ENCODE peak calls at places on chromosomes 16 and 17, in five cellular contexts. One of them, this sample, is unnamed.

GRCh38 chr17:4733073-4733531 is 1.9 kb downstream of the MED11 start:
- DNase-seq in lower lobe of right lung: peak; percentile 77
- DNase-seq in heart left ventricle: peak; percentile 48
- DNase-seq in stomach: no peak
- DNase-seq in cardiac fibroblast: no peak
- DNase-seq in this sample: peak; percentile 53

GRCh38 chr17:70144260-70144846 is 25.0 kb upstream of the KCNJ2 start:
- DNase-seq in lower lobe of right lung: no peak
- DNase-seq in heart left ventricle: no peak
- DNase-seq in stomach: no peak
- DNase-seq in cardiac fibroblast: peak; percentile 70
- DNase-seq in this sample: no peak

GRCh38 chr17:76528528-76529223 is 8.8 kb downstream of the CYGB start:
- DNase-seq in lower lobe of right lung: no peak
- DNase-seq in heart left ventricle: peak; percentile 76
- DNase-seq in stomach: no peak
- DNase-seq in cardiac fibroblast: peak; percentile 64
- DNase-seq in this sample: peak; percentile 81

GRCh38 chr16:89923640-89924297 is 627 bp downstream of the TUBB3 start:
- DNase-seq in lower lobe of right lung: no peak
- DNase-seq in heart left ventricle: no peak
- DNase-seq in stomach: no peak
- DNase-seq in cardiac fibroblast: no peak
- DNase-seq in this sample: peak; percentile 84

GRCh38 chr17:79082311-79083190 is 7.9 kb downstream of the ENGASE start:
- DNase-seq in lower lobe of right lung: no peak
- DNase-seq in heart left ventricle: no peak
- DNase-seq in stomach: peak; percentile 63
- DNase-seq in cardiac fibroblast: peak; percentile 46
- DNase-seq in this sample: peak; percentile 80

GRCh38 chr16:11201498-11202259 is 54.3 kb downstream of the SOCS1 start:
- DNase-seq in lower lobe of right lung: no peak
- DNase-seq in heart left ventricle: no peak
- DNase-seq in stomach: peak; percentile 41
- DNase-seq in cardiac fibroblast: peak; percentile 94
- DNase-seq in this sample: no peak

GRCh38 chr17:77962349-77962748 is 3.8 kb downstream of the TNRC6C start:
- DNase-seq in lower lobe of right lung: no peak
- DNase-seq in heart left ventricle: no peak
- DNase-seq in stomach: no peak
- DNase-seq in cardiac fibroblast: no peak
- DNase-seq in this sample: no peak

GRCh38 chr17:81253358-81254131 is 14.4 kb downstream of the NDUFAF8 start:
- DNase-seq in lower lobe of right lung: peak; percentile 70
- DNase-seq in heart left ventricle: no peak
- DNase-seq in stomach: peak; percentile 57
- DNase-seq in cardiac fibroblast: peak; percentile 48
- DNase-seq in this sample: peak; percentile 66

GRCh38 chr16:1763521-1764511 is 7.5 kb downstream of the NME3 start:
- DNase-seq in lower lobe of right lung: no peak
- DNase-seq in heart left ventricle: no peak
- DNase-seq in stomach: no peak
- DNase-seq in cardiac fibroblast: peak; percentile 24
- DNase-seq in this sample: no peak

GRCh38 chr16:12178251-12178990 is 201.9 kb downstream of the SNX29 start:
- DNase-seq in lower lobe of right lung: no peak
- DNase-seq in heart left ventricle: peak; percentile 79
- DNase-seq in stomach: no peak
- DNase-seq in cardiac fibroblast: peak; percentile 62
- DNase-seq in this sample: no peak

GRCh38 chr17:43129671-43130010 is 4.5 kb upstream of the BRCA1 start:
- DNase-seq in lower lobe of right lung: no peak
- DNase-seq in heart left ventricle: no peak
- DNase-seq in stomach: no peak
- DNase-seq in cardiac fibroblast: no peak
- DNase-seq in this sample: no peak

GRCh38 chr16:77434365-77435239 is at the start of gene ADAMTS18:
- DNase-seq in lower lobe of right lung: no peak
- DNase-seq in heart left ventricle: no peak
- DNase-seq in stomach: no peak
- DNase-seq in cardiac fibroblast: no peak
- DNase-seq in this sample: peak; percentile 60

GRCh38 chr17:81513669-81514484 is 1.3 kb upstream of the ACTG1 start:
- DNase-seq in lower lobe of right lung: peak; percentile 83
- DNase-seq in heart left ventricle: peak; percentile 80
- DNase-seq in stomach: peak; percentile 80
- DNase-seq in cardiac fibroblast: peak; percentile 78
- DNase-seq in this sample: peak; percentile 94

GRCh38 chr17:73360961-73361761 is 49.4 kb upstream of the CDC42EP4 start:
- DNase-seq in lower lobe of right lung: no peak
- DNase-seq in heart left ventricle: no peak
- DNase-seq in stomach: no peak
- DNase-seq in cardiac fibroblast: no peak
- DNase-seq in this sample: peak; percentile 59

GRCh38 chr17:57286372-57287105 is 30.2 kb downstream of the MSI2 start:
- DNase-seq in lower lobe of right lung: no peak
- DNase-seq in heart left ventricle: no peak
- DNase-seq in stomach: no peak
- DNase-seq in cardiac fibroblast: no peak
- DNase-seq in this sample: no peak

GRCh38 chr17:9062399-9062902 is 41.1 kb downstream of the NTN1 start:
- DNase-seq in lower lobe of right lung: no peak
- DNase-seq in heart left ventricle: no peak
- DNase-seq in stomach: no peak
- DNase-seq in cardiac fibroblast: no peak
- DNase-seq in this sample: no peak

GRCh38 chr17:77395609-77396008 is 254.8 kb downstream of the SEC14L1 start:
- DNase-seq in lower lobe of right lung: no peak
- DNase-seq in heart left ventricle: no peak
- DNase-seq in stomach: no peak
- DNase-seq in cardiac fibroblast: no peak
- DNase-seq in this sample: no peak

GRCh38 chr17:82821554-82821953 is 18.3 kb downstream of the ZNF750 start:
- DNase-seq in lower lobe of right lung: no peak
- DNase-seq in heart left ventricle: no peak
- DNase-seq in stomach: no peak
- DNase-seq in cardiac fibroblast: no peak
- DNase-seq in this sample: no peak

GRCh38 chr17:39756376-39757079 is 18.8 kb downstream of the GRB7 start:
- DNase-seq in lower lobe of right lung: no peak
- DNase-seq in heart left ventricle: no peak
- DNase-seq in stomach: no peak
- DNase-seq in cardiac fibroblast: no peak
- DNase-seq in this sample: no peak

GRCh38 chr17:39757176-39757662 is 19.5 kb downstream of the GRB7 start:
- DNase-seq in lower lobe of right lung: no peak
- DNase-seq in heart left ventricle: no peak
- DNase-seq in stomach: no peak
- DNase-seq in cardiac fibroblast: no peak
- DNase-seq in this sample: no peak

GRCh38 chr17:39754161-39754957 is 16.6 kb downstream of the GRB7 start:
- DNase-seq in lower lobe of right lung: peak; percentile 98
- DNase-seq in heart left ventricle: peak; percentile 95
- DNase-seq in stomach: peak; percentile 96
- DNase-seq in cardiac fibroblast: peak; percentile 83
- DNase-seq in this sample: peak; percentile 98

GRCh38 chr17:39754958-39755549 is 17.3 kb downstream of the GRB7 start:
- DNase-seq in lower lobe of right lung: no peak
- DNase-seq in heart left ventricle: peak; percentile 31
- DNase-seq in stomach: no peak
- DNase-seq in cardiac fibroblast: no peak
- DNase-seq in this sample: no peak

DNA sequence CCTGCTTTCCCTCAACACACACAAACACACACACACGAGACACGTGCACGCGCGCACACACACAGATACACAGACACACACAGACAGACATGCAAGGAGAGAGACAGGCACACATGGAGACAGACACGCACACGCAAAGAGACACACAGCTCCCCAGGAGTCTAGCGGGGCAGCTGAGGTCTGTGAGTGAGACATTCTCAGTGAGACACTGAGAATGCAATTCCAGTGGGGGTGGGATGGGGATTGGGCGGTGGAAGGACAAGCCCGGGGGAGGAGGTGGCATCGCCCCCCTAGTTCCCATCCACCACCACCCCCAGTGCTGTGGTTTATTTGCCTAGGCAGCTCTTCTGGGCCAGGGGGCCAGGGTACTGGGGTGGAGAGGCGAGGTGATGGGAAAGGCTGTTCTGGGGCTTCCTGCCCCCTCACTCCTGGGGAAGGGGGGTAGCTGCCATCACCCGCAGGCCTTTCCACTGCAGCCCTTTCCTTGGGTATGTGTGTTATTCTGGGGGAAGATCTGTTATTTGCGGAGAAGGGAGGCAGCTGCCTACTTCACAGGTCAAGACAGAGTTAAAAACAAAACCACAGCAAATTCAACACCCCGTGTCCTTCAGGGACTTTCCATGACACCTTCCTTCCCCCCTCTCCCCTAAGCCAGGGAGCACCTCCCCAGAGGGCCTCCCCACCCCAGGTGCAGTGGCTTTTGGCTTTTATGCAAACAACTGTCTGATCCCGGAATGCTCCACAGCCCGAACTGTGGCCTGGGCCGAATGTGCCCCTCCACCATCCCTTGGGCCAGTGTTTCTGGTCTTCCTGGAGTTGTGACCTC is 18.0 kb downstream of the GRB7 start:
- DNase-seq in lower lobe of right lung: no peak
- DNase-seq in heart left ventricle: no peak
- DNase-seq in stomach: no peak
- DNase-seq in cardiac fibroblast: no peak
- DNase-seq in this sample: peak; percentile 74
- H3K4me3 ChIP-seq in lower lobe of right lung: no peak overlapping the region
- H3K4me3 ChIP-seq in heart left ventricle: no peak overlapping the region
- H3K4me3 ChIP-seq in stomach: no peak overlapping the region
- H3K4me3 ChIP-seq in cardiac fibroblast: no peak overlapping the region
- H3K4me3 ChIP-seq in this sample: no peak overlapping the region

GRCh38 chr17:38750312-38751121 is 2.0 kb upstream of the PSMB3 start:
- DNase-seq in lower lobe of right lung: no peak
- DNase-seq in heart left ventricle: no peak
- DNase-seq in stomach: no peak
- DNase-seq in cardiac fibroblast: no peak
- DNase-seq in this sample: no peak

GRCh38 chr17:38751803-38752118 is 780 bp upstream of the PSMB3 start:
- DNase-seq in lower lobe of right lung: peak; percentile 86
- DNase-seq in heart left ventricle: peak; percentile 76
- DNase-seq in stomach: peak; percentile 84
- DNase-seq in cardiac fibroblast: peak; percentile 89
- DNase-seq in this sample: peak; percentile 95

GRCh38 chr17:38752119-38752929 is at the start of gene PSMB3:
- DNase-seq in lower lobe of right lung: peak; percentile 98
- DNase-seq in heart left ventricle: peak; percentile 99
- DNase-seq in stomach: peak; percentile 97
- DNase-seq in cardiac fibroblast: peak; percentile 100
- DNase-seq in this sample: peak; percentile 99

GRCh38 chr17:38750044-38750311 is 1.8 kb upstream of the PCGF2 start:
- DNase-seq in lower lobe of right lung: no peak
- DNase-seq in heart left ventricle: no peak
- DNase-seq in stomach: no peak
- DNase-seq in cardiac fibroblast: no peak
- DNase-seq in this sample: no peak

DNA sequence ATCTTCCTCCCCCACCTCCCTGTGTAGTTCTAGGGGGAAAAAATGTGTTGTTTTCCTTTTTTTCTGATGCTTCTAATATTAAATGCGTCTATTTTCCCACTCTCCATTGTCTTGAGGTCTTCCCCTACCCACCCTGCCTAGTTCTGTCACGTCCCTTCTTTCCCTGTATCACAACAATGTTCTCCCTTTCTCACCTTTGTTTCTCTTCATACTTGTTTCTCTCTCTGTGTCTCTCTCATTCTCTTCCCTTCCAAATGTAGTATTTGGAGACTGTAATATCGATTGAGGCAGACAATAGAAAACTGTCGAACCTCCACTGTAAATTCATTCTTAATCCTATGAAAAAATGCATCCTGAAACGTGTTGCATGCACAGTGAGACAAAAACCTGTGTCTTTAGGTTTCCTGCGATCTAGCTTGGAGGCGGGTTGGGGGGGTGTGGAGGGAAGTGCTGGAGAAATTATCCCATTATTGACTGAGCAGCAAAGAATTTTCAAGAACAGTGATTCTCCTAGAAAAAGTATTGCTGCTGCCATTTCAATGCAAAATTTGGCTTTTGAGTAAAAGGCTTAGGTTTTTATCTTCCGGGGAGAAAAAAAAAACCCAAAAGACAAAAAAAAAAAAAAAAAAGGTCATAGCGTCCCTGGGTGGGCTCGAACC is 1.3 kb upstream of the PSMB3 start:
- DNase-seq in lower lobe of right lung: no peak
- DNase-seq in heart left ventricle: no peak
- DNase-seq in stomach: no peak
- DNase-seq in cardiac fibroblast: no peak
- DNase-seq in this sample: no peak
- H3K4me3 ChIP-seq in lower lobe of right lung: peak overlapping the region; percentile 95
- H3K4me3 ChIP-seq in heart left ventricle: peak overlapping the region; percentile 66
- H3K4me3 ChIP-seq in stomach: peak overlapping the region; percentile 98
- H3K4me3 ChIP-seq in cardiac fibroblast: peak overlapping the region; percentile 40
- H3K4me3 ChIP-seq in this sample: peak overlapping the region; percentile 57

GRCh38 chr17:39227364-39227919 is 1.7 kb upstream of the STAC2 start:
- DNase-seq in lower lobe of right lung: no peak
- DNase-seq in heart left ventricle: no peak
- DNase-seq in stomach: no peak
- DNase-seq in cardiac fibroblast: no peak
- DNase-seq in this sample: no peak

GRCh38 chr17:39229274-39229913 is 3.6 kb upstream of the STAC2 start:
- DNase-seq in lower lobe of right lung: no peak
- DNase-seq in heart left ventricle: no peak
- DNase-seq in stomach: no peak
- DNase-seq in cardiac fibroblast: peak; percentile 83
- DNase-seq in this sample: peak; percentile 53

GRCh38 chr17:39231587-39232551 is 6.1 kb upstream of the STAC2 start:
- DNase-seq in lower lobe of right lung: peak; percentile 70
- DNase-seq in heart left ventricle: peak; percentile 60
- DNase-seq in stomach: peak; percentile 49
- DNase-seq in cardiac fibroblast: peak; percentile 53
- DNase-seq in this sample: peak; percentile 72

GRCh38 chr17:39230361-39230760 is 4.6 kb upstream of the STAC2 start:
- DNase-seq in lower lobe of right lung: no peak
- DNase-seq in heart left ventricle: no peak
- DNase-seq in stomach: no peak
- DNase-seq in cardiac fibroblast: no peak
- DNase-seq in this sample: peak; percentile 0

GRCh38 chr17:39231091-39231561 is 5.4 kb upstream of the STAC2 start:
- DNase-seq in lower lobe of right lung: no peak
- DNase-seq in heart left ventricle: no peak
- DNase-seq in stomach: no peak
- DNase-seq in cardiac fibroblast: no peak
- DNase-seq in this sample: peak; percentile 82
- H3K4me3 ChIP-seq in lower lobe of right lung: no peak overlapping the region
- H3K4me3 ChIP-seq in heart left ventricle: no peak overlapping the region
- H3K4me3 ChIP-seq in stomach: no peak overlapping the region
- H3K4me3 ChIP-seq in cardiac fibroblast: no peak overlapping the region
- H3K4me3 ChIP-seq in this sample: no peak overlapping the region

DNA sequence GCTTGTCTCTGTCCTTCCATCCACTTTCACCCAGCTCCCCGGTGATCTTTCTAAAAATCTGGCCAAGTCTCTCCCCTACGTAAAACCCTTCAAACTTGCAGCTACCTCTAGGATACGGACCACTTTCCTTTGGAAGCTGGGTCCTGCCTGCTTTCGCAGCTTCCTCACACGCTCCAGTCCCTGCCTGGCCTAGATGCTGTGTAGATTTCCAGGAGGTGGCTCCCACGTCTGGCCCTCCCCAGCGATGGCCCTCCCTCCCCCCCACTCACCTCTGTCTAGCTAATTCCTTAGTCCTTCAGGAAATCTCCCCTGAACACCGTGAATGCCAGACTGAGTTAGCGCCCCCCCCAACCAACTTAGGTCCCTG is 579 bp upstream of the LRRC59 start:
- DNase-seq in lower lobe of right lung: no peak
- DNase-seq in heart left ventricle: no peak
- DNase-seq in stomach: no peak
- DNase-seq in cardiac fibroblast: no peak
- DNase-seq in this sample: no peak
- H3K4me3 ChIP-seq in lower lobe of right lung: peak overlapping the region; percentile 81
- H3K4me3 ChIP-seq in heart left ventricle: peak overlapping the region; percentile 78
- H3K4me3 ChIP-seq in stomach: peak overlapping the region; percentile 90
- H3K4me3 ChIP-seq in cardiac fibroblast: peak overlapping the region; percentile 100
- H3K4me3 ChIP-seq in this sample: peak overlapping the region; percentile 84

This sample was measured in kidney.